ENCODE peak calls at places on chromosomes 5 and 9, in four cellular contexts. V is effector memory CD8-positive, alpha-beta T cell; C is Panc1; R is amygdala. H is an unnamed sample.

GRCh38 chr5:32909207-32909606 is 198.1 kb downstream of the NPR3 start:
- DNase-seq in V (no peak), C (no peak), R (no peak), H (no peak)

GRCh38 chr5:137461636-137462596 is 37.2 kb downstream of the SPOCK1 start:
- DNase-seq in V (no peak), C (no peak), R (no peak), H (no peak)

GRCh38 chr9:12464910-12465512 is 228.2 kb upstream of the TYRP1 start:
- DNase-seq in V (no peak), C (no peak), R (no peak), H (no peak)

GRCh38 chr5:176296-176823 is 14.9 kb upstream of the LRRC14B start:
- DNase-seq in V (no peak), C (no peak), R (no peak), H (no peak)

GRCh38 chr5:1997640-1998347 is 115.1 kb upstream of the IRX4 start:
- DNase-seq in V (no peak), C (no peak), R (no peak), H (no peak)

GRCh38 chr5:121288781-121289180 is 562.9 kb upstream of the FTMT start:
- DNase-seq in V (no peak), C (no peak), R (no peak), H (no peak)

GRCh38 chr5:39476466-39477215 is 51.9 kb upstream of the DAB2 start:
- DNase-seq in V (no peak), C (no peak), R (no peak), H (no peak)

GRCh38 chr9:111704503-111704902 is 43.1 kb downstream of the GNG10 start:
- DNase-seq in V (no peak), C (no peak), R (no peak), H (no peak)

GRCh38 chr5:94618029-94618492 is 343 bp downstream of the KIAA0825 start:
- DNase-seq in V (no peak), C (no peak), R (peak), H (no peak)

GRCh38 chr5:133384120-133384855 is 228.1 kb downstream of the FSTL4 start:
- DNase-seq in V (no peak), C (no peak), R (no peak), H (no peak)

GRCh38 chr9:38057416-38058195 is 11.4 kb downstream of the SHB start:
- DNase-seq in V (no peak), C (no peak), R (no peak), H (no peak)

GRCh38 chr9:113463418-113464285 is at the start of gene RGS3:
- DNase-seq in V (no peak), C (no peak), R (no peak), H (peak)

GRCh38 chr5:76081811-76082783 is 1.1 kb upstream of the SV2C start:
- DNase-seq in V (no peak), C (no peak), R (no peak), H (peak)

GRCh38 chr9:134895849-134896833 is 15.5 kb downstream of the FCN2 start:
- DNase-seq in V (no peak), C (no peak), R (no peak), H (no peak)

GRCh38 chr5:10946050-10946449 is 185.0 kb upstream of the DAP start:
- DNase-seq in V (no peak), C (no peak), R (no peak), H (no peak)

GRCh38 chr5:126410623-126411022 is 12.6 kb upstream of the GRAMD2B start:
- DNase-seq in V (no peak), C (no peak), R (no peak), H (no peak)

GRCh38 chr5:93585054-93585751 is 2.2 kb downstream of the NR2F1 start:
- DNase-seq in V (no peak), C (no peak), R (no peak), H (peak)

GRCh38 chr5:10699281-10699874 is 61.7 kb downstream of the DAP start:
- DNase-seq in V (no peak), C (no peak), R (no peak), H (no peak)

GRCh38 chr5:180823938-180824629 is 21.5 kb upstream of the MGAT1 start:
- DNase-seq in V (no peak), C (no peak), R (no peak), H (no peak)

GRCh38 chr5:60473654-60474053 is 226.3 kb downstream of the DEPDC1B start:
- DNase-seq in V (no peak), C (no peak), R (no peak), H (no peak)

GRCh38 chr9:35552376-35552775 is 52.7 kb upstream of the TESK1 start:
- DNase-seq in V (no peak), C (no peak), R (no peak), H (no peak)

GRCh38 chr5:53963958-53964357 is 346.4 kb downstream of the ARL15 start:
- DNase-seq in V (no peak), C (no peak), R (no peak), H (no peak)

GRCh38 chr5:160231789-160232342 is 2.6 kb downstream of the FABP6 start:
- DNase-seq in V (no peak), C (no peak), R (no peak), H (no peak)

GRCh38 chr5:112529525-112529924 is 110.4 kb upstream of the EPB41L4A start:
- DNase-seq in V (no peak), C (peak), R (no peak), H (no peak)

GRCh38 chr9:136372561-136373299 is 739 bp downstream of the CARD9 start:
- DNase-seq in V (no peak), C (no peak), R (no peak), H (peak)

GRCh38 chr5:72511371-72512178 is 4.4 kb upstream of the ZNF366 start:
- DNase-seq in V (no peak), C (no peak), R (no peak), H (no peak)

GRCh38 chr9:5999443-6000104 is 15.8 kb downstream of the RANBP6 start:
- DNase-seq in V (no peak), C (no peak), R (no peak), H (no peak)

GRCh38 chr5:146580237-146580636 is 64.2 kb upstream of the GPR151 start:
- DNase-seq in V (no peak), C (no peak), R (no peak), H (no peak)

GRCh38 chr9:16150938-16151650 is 598.3 kb downstream of the CCDC171 start:
- DNase-seq in V (no peak), C (no peak), R (no peak), H (no peak)

GRCh38 chr9:14383296-14383695 is 69.4 kb upstream of the NFIB start:
- DNase-seq in V (no peak), C (no peak), R (no peak), H (no peak)

GRCh38 chr9:128479262-128479661 is 23.5 kb downstream of the ODF2 start:
- DNase-seq in V (no peak), C (no peak), R (no peak), H (no peak)

GRCh38 chr5:56026863-56027300 is 32.1 kb upstream of the IL6ST start:
- DNase-seq in V (no peak), C (no peak), R (no peak), H (no peak)

GRCh38 chr5:88688242-88688959 is 194.6 kb downstream of the MEF2C start:
- DNase-seq in V (no peak), C (no peak), R (no peak), H (no peak)

GRCh38 chr9:90061187-90061586 is 456.4 kb downstream of the GADD45G start:
- DNase-seq in V (no peak), C (no peak), R (no peak), H (no peak)

GRCh38 chr5:137876101-137876500 is 8.4 kb downstream of the MYOT start:
- DNase-seq in V (no peak), C (no peak), R (no peak), H (no peak)

GRCh38 chr5:31680528-31680927 is 41.6 kb downstream of the PDZD2 start:
- DNase-seq in V (no peak), C (no peak), R (no peak), H (no peak)